ENCODE peak calls at places on chromosomes 5 and 9, in five cellular contexts. V, Y, R, H and E are unnamed samples.

GRCh38 chr9:18268381-18268780 is 205.6 kb upstream of the ADAMTSL1 start:
- DNase-seq in V (peak), Y (no peak), R (no peak), H (no peak), E (no peak)

GRCh38 chr5:30438785-30439184 is 754.7 kb upstream of the CDH6 start:
- DNase-seq in V (peak), Y (no peak), R (no peak), H (no peak), E (no peak)

GRCh38 chr5:102858221-102858620 is 103.1 kb downstream of the PAM start:
- DNase-seq in V (no peak), Y (no peak), R (peak), H (no peak), E (no peak)

GRCh38 chr5:139232161-139232724 is 34.1 kb upstream of the SIL1 start:
- DNase-seq in V (no peak), Y (no peak), R (no peak), H (no peak), E (no peak)

GRCh38 chr5:149271195-149271716 is 403 bp upstream of the AFAP1L1 start:
- DNase-seq in V (no peak), Y (no peak), R (peak), H (no peak), E (no peak)

GRCh38 chr5:127163750-127164149 is 90.4 kb upstream of the C5orf63 start:
- DNase-seq in V (no peak), Y (no peak), R (no peak), H (no peak), E (no peak)

GRCh38 chr5:8861764-8862163 is 684.1 kb downstream of the SEMA5A start:
- DNase-seq in V (no peak), Y (no peak), R (no peak), H (no peak), E (no peak)

GRCh38 chr9:21616082-21616778 is 134.1 kb upstream of the IFNE start:
- DNase-seq in V (no peak), Y (no peak), R (peak), H (no peak), E (no peak)

GRCh38 chr5:45062044-45062443 is 253.3 kb downstream of the MRPS30 start:
- DNase-seq in V (no peak), Y (no peak), R (no peak), H (no peak), E (no peak)

GRCh38 chr9:127539259-127539981 is 72.7 kb upstream of the STXBP1 start:
- DNase-seq in V (no peak), Y (no peak), R (no peak), H (no peak), E (no peak)

GRCh38 chr9:21286099-21286498 is 19.0 kb downstream of the IFNA5 start:
- DNase-seq in V (no peak), Y (no peak), R (no peak), H (no peak), E (no peak)

GRCh38 chr5:72093824-72094223 is 13.5 kb upstream of the MAP1B start:
- DNase-seq in V (no peak), Y (no peak), R (no peak), H (no peak), E (no peak)

GRCh38 chr9:20988061-20988460 is 43.4 kb downstream of the HACD4 start:
- DNase-seq in V (no peak), Y (no peak), R (no peak), H (no peak), E (no peak)

GRCh38 chr9:4796988-4797956 is 4.5 kb downstream of the RCL1 start:
- DNase-seq in V (peak), Y (peak), R (peak), H (no peak), E (peak)

GRCh38 chr9:134681061-134681661 is 39.6 kb downstream of the COL5A1 start:
- DNase-seq in V (no peak), Y (no peak), R (no peak), H (no peak), E (no peak)

DNA sequence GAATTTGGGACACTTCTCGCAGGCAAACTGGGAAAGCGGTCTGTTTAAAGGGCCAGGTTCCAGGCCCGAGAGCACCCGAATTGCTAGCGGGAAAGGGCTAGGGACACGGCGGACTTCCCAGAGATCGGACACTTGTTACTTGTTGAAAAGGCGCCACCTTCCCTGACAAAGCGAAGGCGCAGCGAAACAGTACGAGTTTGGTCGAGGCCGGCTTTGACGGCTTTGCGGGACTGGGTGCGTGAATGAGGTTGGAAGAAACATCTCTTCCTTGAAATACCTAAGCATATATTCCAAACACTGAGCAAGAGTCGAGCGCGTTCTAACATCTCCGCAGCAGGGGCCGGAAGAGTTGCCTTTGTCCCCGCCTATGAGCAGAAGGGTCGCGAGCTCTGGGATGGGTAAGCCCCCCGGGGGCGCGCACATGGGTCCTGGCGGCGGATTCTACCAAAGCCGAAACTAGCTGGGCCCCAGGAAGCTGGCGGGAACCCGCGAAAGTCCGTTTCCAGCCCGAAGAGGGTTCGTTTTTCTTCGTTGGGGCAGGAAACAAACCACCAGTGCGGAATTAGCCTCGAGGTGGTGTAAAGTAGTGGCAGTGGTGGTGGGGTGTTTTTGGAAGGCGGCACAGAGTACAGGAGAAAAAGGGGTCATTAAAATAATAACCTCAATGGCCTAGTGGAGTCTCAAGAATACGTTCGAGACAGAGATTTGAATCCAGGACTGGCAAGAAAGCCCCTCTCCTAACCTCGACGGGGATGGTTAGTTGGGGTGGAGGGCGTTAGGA is 1.5 kb downstream of the GDNF start:
- DNase-seq in V (peak), Y (peak), R (peak), H (no peak), E (peak)
- TF ChIP-seq CTCF in V (peak), Y (no peak), R (no peak), H (no peak), E (no peak)

GRCh38 chr9:38621434-38622082 is 1.2 kb upstream of the ANKRD18A start:
- DNase-seq in V (peak), Y (peak), R (peak), H (no peak), E (peak)

GRCh38 chr9:38622083-38622674 is 1.8 kb upstream of the ANKRD18A start:
- DNase-seq in V (peak), Y (peak), R (peak), H (no peak), E (peak)

GRCh38 chr9:38619556-38620447 is 594 bp downstream of the ANKRD18A start:
- DNase-seq in V (peak), Y (peak), R (peak), H (no peak), E (peak)

GRCh38 chr9:38622961-38623360 is 2.6 kb upstream of the ANKRD18A start:
- DNase-seq in V (no peak), Y (no peak), R (no peak), H (no peak), E (no peak)

DNA sequence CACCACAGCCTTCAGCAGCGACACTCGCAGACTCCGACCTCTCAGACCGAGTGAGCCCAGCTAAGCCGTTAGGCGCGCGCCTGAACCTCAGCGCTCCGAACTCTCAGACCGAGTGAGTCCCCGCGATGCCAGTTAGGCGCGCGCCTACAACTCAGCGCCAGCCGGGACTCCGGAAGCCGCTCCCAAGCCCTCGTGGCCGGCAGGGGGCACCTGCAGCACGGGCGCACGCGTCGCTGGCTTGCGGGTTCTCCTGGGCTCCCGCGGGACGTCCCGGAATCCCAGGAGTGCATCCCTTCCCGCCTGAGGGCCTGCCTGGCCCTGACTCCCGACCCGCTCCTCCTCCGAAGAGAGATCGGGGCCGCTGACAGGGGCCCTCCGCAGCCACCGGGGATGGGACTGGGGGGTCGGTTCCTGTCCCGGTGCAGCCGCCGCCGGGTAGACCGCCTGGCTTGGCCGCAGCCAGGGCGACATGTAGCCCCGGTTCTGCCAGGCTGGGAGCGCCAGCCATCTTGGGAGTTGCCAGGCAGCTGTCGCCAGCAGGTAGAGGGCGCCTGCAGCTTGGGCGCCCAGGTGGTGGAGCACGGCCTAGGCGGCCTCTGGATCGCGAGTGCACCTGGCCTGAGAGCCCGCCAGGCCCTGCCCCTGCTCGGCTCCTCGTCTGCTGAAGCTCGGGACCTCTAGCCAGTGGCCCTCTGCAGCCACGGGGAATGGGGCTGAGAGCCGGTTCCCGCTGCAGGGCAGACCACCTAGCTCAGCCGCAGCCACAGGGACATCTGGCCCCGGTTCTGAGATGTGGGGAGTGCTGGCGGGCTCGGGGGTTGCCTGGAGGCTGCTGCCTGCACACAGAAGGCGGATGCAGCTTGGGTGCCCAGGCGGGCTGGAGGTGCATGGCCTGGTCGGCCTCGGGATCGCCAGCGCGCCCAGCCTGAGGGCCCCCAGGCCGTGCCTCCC is at the start of gene ANKRD18A:
- DNase-seq in V (peak), Y (peak), R (peak), H (no peak), E (peak)
- TF ChIP-seq CTCF in V (peak), Y (peak), R (peak), H (peak), E (peak)

DNA sequence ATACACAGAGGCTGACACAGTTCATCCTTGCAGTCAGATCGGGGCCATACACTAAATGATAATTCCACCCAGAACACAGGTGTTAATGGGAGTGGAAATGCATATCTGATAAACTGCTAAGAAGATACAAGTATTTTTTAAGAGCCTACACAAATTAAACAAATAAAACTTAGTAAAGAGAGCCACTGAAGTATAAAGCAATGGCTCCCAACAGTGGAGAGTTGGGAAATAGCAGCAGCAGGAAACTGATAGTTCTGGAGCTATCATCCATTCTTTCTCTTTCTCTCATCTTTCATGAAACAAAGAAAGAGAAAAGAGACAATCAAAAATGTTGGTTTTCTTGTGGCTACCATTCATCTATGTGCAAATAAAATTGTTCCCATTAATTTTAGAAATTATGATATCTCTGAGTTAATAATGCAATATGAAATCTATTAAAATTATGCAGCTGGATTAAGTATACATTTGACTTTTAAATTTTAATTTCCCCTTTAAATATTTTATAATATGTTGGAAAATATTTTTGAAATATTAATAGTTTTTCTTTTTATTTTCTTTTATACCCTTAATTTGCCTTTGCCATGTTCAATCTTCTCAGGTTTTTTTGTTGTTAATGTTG is 120.8 kb downstream of the EMB start:
- DNase-seq in V (no peak), Y (no peak), R (no peak), H (no peak), E (no peak)
- TF ChIP-seq CTCF in V (no peak), Y (no peak), R (peak), H (no peak), E (no peak)

DNA sequence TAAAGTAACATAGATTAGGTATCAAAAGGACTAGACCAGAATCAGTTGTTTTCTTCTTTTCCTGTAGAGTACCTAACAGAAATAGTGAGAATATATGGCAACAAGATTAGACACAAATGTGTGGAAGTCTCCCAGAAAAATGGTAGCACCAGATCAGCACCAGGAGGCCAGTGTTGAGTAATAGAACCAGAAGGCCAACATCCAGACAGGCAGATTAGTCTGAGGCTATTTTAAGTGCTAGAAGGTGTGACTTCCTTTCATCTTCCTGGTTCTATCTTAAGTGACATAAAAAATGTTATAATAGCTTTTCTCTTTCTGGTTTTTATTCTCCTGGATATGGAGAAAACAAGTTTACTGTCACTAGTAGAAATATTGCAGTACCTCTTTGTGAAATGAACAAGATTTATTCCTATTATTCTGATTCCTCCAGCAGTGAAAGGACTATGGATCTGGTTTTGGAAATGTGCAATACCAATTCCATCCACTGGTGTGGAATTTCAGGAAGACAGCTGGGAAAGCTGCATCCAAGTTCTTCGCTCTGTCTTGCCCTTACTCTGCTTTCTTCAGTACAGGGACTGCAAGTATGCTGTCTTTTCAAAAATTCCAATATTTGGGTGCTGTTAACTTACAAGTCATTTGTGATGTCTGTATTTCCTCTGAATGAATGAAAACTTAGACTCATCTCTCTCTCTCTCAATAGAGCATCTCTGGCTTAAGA is 39.1 kb downstream of the SHLD3 start:
- DNase-seq in V (peak), Y (no peak), R (peak), H (no peak), E (peak)
- TF ChIP-seq CTCF in V (peak), Y (peak), R (peak), H (no peak), E (peak)

GRCh38 chr5:134225780-134226440 is at the start of gene PPP2CA:
- DNase-seq in V (peak), Y (peak), R (peak), H (peak), E (peak)
- TF ChIP-seq CTCF in V (no peak), Y (no peak), R (no peak), H (no peak), E (no peak)

DNA sequence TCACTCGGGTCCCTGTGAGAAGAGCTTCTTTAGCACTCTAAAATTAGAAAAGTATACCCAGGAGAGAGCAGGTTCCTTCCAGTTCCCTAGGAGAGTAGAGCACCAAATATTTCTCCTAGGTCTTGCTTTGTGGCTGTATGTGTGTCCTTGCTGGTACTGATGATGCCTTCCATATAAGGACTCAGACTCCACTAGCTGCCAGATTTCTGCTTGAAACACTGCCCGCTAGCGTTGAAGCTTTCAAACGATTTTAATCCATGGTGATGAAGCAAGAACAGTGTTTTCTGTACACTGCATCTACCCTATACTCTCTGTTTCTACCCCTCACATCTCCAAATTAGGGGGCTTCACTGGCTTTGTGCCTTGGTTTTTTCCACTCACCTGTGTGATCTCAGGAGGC is 2.4 kb upstream of the SMC2 start:
- DNase-seq in V (peak), Y (no peak), R (peak), H (peak), E (no peak)
- TF ChIP-seq CTCF in V (no peak), Y (no peak), R (no peak), H (peak), E (no peak)

DNA sequence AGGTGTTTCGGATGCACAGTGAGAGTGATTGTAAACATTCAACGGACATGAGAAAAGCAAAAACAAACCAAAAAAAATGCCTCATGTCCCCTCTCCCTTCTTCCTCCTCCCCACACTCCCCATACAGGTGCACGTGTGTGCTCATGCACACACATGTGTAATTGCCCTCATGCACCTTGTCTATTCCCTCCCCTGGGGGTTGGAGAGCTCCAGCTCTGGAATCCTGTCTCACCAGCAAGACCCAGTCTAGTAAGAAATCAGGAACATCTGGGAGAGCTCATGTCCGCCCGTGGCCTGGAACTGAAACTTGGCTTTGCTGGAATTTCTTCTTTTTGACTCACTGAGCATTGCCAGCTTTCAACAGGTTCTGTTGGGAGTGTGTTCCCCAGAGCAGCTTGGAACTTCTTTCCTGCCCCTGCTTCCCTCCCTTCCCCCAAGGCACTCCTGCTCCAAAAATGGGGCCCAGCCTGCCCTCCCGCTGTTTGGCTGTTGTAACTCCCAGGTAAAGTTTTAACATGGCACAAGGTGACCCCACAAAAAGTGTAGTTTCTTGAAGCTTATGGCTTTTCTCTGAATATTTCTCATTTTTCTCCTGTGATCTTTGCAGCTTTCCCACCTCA is 190.1 kb downstream of the NR3C1 start:
- DNase-seq in V (no peak), Y (no peak), R (no peak), H (no peak), E (no peak)
- TF ChIP-seq CTCF in V (no peak), Y (no peak), R (no peak), H (no peak), E (no peak)